ENCODE peak calls at places on chromosomes 1 and 21, in seven cellular contexts. One of them, this sample, is unnamed.

GRCh38 chr1:30776097-30777059 is 18.8 kb upstream of the LAPTM5 start:
- DNase-seq in K562: no peak
- DNase-seq in HepG2: no peak
- DNase-seq in HCT116: no peak
- DNase-seq in SK-N-SH: no peak
- DNase-seq in GM12878: no peak
- DNase-seq in H1: no peak
- DNase-seq in this sample: no peak

GRCh38 chr1:181479137-181479745 is 4.1 kb upstream of the CACNA1E start:
- DNase-seq in K562: peak; percentile 71
- DNase-seq in HepG2: peak; percentile 45
- DNase-seq in HCT116: peak; percentile 59
- DNase-seq in SK-N-SH: peak; percentile 78
- DNase-seq in GM12878: peak; percentile 56
- DNase-seq in H1: no peak
- DNase-seq in this sample: peak; percentile 85

GRCh38 chr1:56019472-56019871 is 559.9 kb downstream of the PLPP3 start:
- DNase-seq in K562: no peak
- DNase-seq in HepG2: no peak
- DNase-seq in HCT116: no peak
- DNase-seq in SK-N-SH: no peak
- DNase-seq in GM12878: no peak
- DNase-seq in H1: no peak
- DNase-seq in this sample: no peak

GRCh38 chr1:50724626-50725286 is 235.3 kb downstream of the FAF1 start:
- DNase-seq in K562: no peak
- DNase-seq in HepG2: no peak
- DNase-seq in HCT116: no peak
- DNase-seq in SK-N-SH: no peak
- DNase-seq in GM12878: peak; percentile 62
- DNase-seq in H1: no peak
- DNase-seq in this sample: no peak

GRCh38 chr1:241647658-241648057 is 4.4 kb upstream of the WDR64 start:
- DNase-seq in K562: no peak
- DNase-seq in HepG2: no peak
- DNase-seq in HCT116: no peak
- DNase-seq in SK-N-SH: no peak
- DNase-seq in GM12878: no peak
- DNase-seq in H1: no peak
- DNase-seq in this sample: no peak

GRCh38 chr1:241822846-241823245 is 25.2 kb upstream of the EXO1 start:
- DNase-seq in K562: no peak
- DNase-seq in HepG2: no peak
- DNase-seq in HCT116: no peak
- DNase-seq in SK-N-SH: no peak
- DNase-seq in GM12878: no peak
- DNase-seq in H1: no peak
- DNase-seq in this sample: no peak

GRCh38 chr1:155960081-155960745 is 18.1 kb downstream of the ARHGEF2 start:
- DNase-seq in K562: no peak
- DNase-seq in HepG2: no peak
- DNase-seq in HCT116: no peak
- DNase-seq in SK-N-SH: no peak
- DNase-seq in GM12878: no peak
- DNase-seq in H1: no peak
- DNase-seq in this sample: no peak

GRCh38 chr1:170927955-170928850 is 7.1 kb upstream of the MROH9 start:
- DNase-seq in K562: no peak
- DNase-seq in HepG2: no peak
- DNase-seq in HCT116: no peak
- DNase-seq in SK-N-SH: no peak
- DNase-seq in GM12878: no peak
- DNase-seq in H1: no peak
- DNase-seq in this sample: peak; percentile 9

GRCh38 chr1:4265836-4266235 is 365.8 kb upstream of the C1orf174 start:
- DNase-seq in K562: no peak
- DNase-seq in HepG2: peak; percentile 94
- DNase-seq in HCT116: no peak
- DNase-seq in SK-N-SH: no peak
- DNase-seq in GM12878: no peak
- DNase-seq in H1: no peak
- DNase-seq in this sample: no peak

GRCh38 chr1:211247921-211248320 is 11.2 kb upstream of the RCOR3 start:
- DNase-seq in K562: no peak
- DNase-seq in HepG2: no peak
- DNase-seq in HCT116: no peak
- DNase-seq in SK-N-SH: peak; percentile 9
- DNase-seq in GM12878: no peak
- DNase-seq in H1: no peak
- DNase-seq in this sample: no peak

GRCh38 chr1:17287377-17287776 is 20.6 kb upstream of the PADI4 start:
- DNase-seq in K562: no peak
- DNase-seq in HepG2: no peak
- DNase-seq in HCT116: no peak
- DNase-seq in SK-N-SH: no peak
- DNase-seq in GM12878: no peak
- DNase-seq in H1: no peak
- DNase-seq in this sample: no peak

GRCh38 chr1:108889706-108890105 is 12.9 kb downstream of the GPSM2 start:
- DNase-seq in K562: no peak
- DNase-seq in HepG2: peak; percentile 43
- DNase-seq in HCT116: no peak
- DNase-seq in SK-N-SH: no peak
- DNase-seq in GM12878: no peak
- DNase-seq in H1: no peak
- DNase-seq in this sample: no peak

GRCh38 chr1:67564193-67564592 is 120.8 kb upstream of the GADD45A start:
- DNase-seq in K562: no peak
- DNase-seq in HepG2: no peak
- DNase-seq in HCT116: no peak
- DNase-seq in SK-N-SH: no peak
- DNase-seq in GM12878: no peak
- DNase-seq in H1: no peak
- DNase-seq in this sample: no peak

GRCh38 chr1:101043776-101044175 is 18.2 kb upstream of the DPH5 start:
- DNase-seq in K562: no peak
- DNase-seq in HepG2: no peak
- DNase-seq in HCT116: no peak
- DNase-seq in SK-N-SH: no peak
- DNase-seq in GM12878: no peak
- DNase-seq in H1: no peak
- DNase-seq in this sample: no peak

GRCh38 chr1:119758584-119758983 is 10.1 kb downstream of the HMGCS2 start:
- DNase-seq in K562: no peak
- DNase-seq in HepG2: no peak
- DNase-seq in HCT116: no peak
- DNase-seq in SK-N-SH: no peak
- DNase-seq in GM12878: no peak
- DNase-seq in H1: no peak
- DNase-seq in this sample: no peak

GRCh38 chr1:37732111-37732780 is 32.7 kb downstream of the EPHA10 start:
- DNase-seq in K562: no peak
- DNase-seq in HepG2: peak; percentile 81
- DNase-seq in HCT116: no peak
- DNase-seq in SK-N-SH: no peak
- DNase-seq in GM12878: no peak
- DNase-seq in H1: no peak
- DNase-seq in this sample: no peak

GRCh38 chr1:53982034-53982761 is 35.8 kb downstream of the LDLRAD1 start:
- DNase-seq in K562: no peak
- DNase-seq in HepG2: peak; percentile 79
- DNase-seq in HCT116: no peak
- DNase-seq in SK-N-SH: peak; percentile 33
- DNase-seq in GM12878: no peak
- DNase-seq in H1: peak; percentile 54
- DNase-seq in this sample: no peak

GRCh38 chr1:214422137-214422671 is 129.2 kb downstream of the PTPN14 start:
- DNase-seq in K562: no peak
- DNase-seq in HepG2: no peak
- DNase-seq in HCT116: no peak
- DNase-seq in SK-N-SH: no peak
- DNase-seq in GM12878: no peak
- DNase-seq in H1: no peak
- DNase-seq in this sample: no peak

GRCh38 chr1:214380986-214381695 is 100.2 kb downstream of the SMYD2 start:
- DNase-seq in K562: no peak
- DNase-seq in HepG2: no peak
- DNase-seq in HCT116: no peak
- DNase-seq in SK-N-SH: no peak
- DNase-seq in GM12878: no peak
- DNase-seq in H1: no peak
- DNase-seq in this sample: no peak

GRCh38 chr21:41903559-41904351 is 24.6 kb upstream of the PRDM15 start:
- DNase-seq in K562: no peak
- DNase-seq in HepG2: no peak
- DNase-seq in HCT116: no peak
- DNase-seq in SK-N-SH: no peak
- DNase-seq in GM12878: no peak
- DNase-seq in H1: no peak
- DNase-seq in this sample: no peak

GRCh38 chr1:155200920-155201319 is 6.8 kb downstream of the THBS3 start:
- DNase-seq in K562: no peak
- DNase-seq in HepG2: no peak
- DNase-seq in HCT116: no peak
- DNase-seq in SK-N-SH: no peak
- DNase-seq in GM12878: no peak
- DNase-seq in H1: no peak
- DNase-seq in this sample: no peak

GRCh38 chr21:42845296-42845965 is 33.9 kb downstream of the WDR4 start:
- DNase-seq in K562: no peak
- DNase-seq in HepG2: no peak
- DNase-seq in HCT116: no peak
- DNase-seq in SK-N-SH: peak; percentile 5
- DNase-seq in GM12878: no peak
- DNase-seq in H1: no peak
- DNase-seq in this sample: no peak

GRCh38 chr1:115764541-115764940 is 4.0 kb downstream of the CASQ2 start:
- DNase-seq in K562: peak; percentile 29
- DNase-seq in HepG2: peak; percentile 57
- DNase-seq in HCT116: peak; percentile 34
- DNase-seq in SK-N-SH: peak; percentile 45
- DNase-seq in GM12878: no peak
- DNase-seq in H1: no peak
- DNase-seq in this sample: peak; percentile 64

GRCh38 chr1:230986976-230987375 is 8.1 kb downstream of the ARV1 start:
- DNase-seq in K562: no peak
- DNase-seq in HepG2: no peak
- DNase-seq in HCT116: no peak
- DNase-seq in SK-N-SH: no peak
- DNase-seq in GM12878: no peak
- DNase-seq in H1: no peak
- DNase-seq in this sample: no peak

GRCh38 chr1:93531193-93531592 is 83.3 kb downstream of the FNBP1L start:
- DNase-seq in K562: no peak
- DNase-seq in HepG2: no peak
- DNase-seq in HCT116: no peak
- DNase-seq in SK-N-SH: peak; percentile 33
- DNase-seq in GM12878: no peak
- DNase-seq in H1: no peak
- DNase-seq in this sample: no peak

GRCh38 chr1:115306146-115306545 is 31.9 kb downstream of the NGF start:
- DNase-seq in K562: no peak
- DNase-seq in HepG2: no peak
- DNase-seq in HCT116: no peak
- DNase-seq in SK-N-SH: no peak
- DNase-seq in GM12878: no peak
- DNase-seq in H1: no peak
- DNase-seq in this sample: no peak

GRCh38 chr1:15493869-15494390 is 18.0 kb downstream of the CELA2B start:
- DNase-seq in K562: no peak
- DNase-seq in HepG2: no peak
- DNase-seq in HCT116: no peak
- DNase-seq in SK-N-SH: no peak
- DNase-seq in GM12878: no peak
- DNase-seq in H1: no peak
- DNase-seq in this sample: no peak

GRCh38 chr1:16076871-16077250 is 3.4 kb upstream of the FAM131C start:
- DNase-seq in K562: no peak
- DNase-seq in HepG2: no peak
- DNase-seq in HCT116: peak; percentile 59
- DNase-seq in SK-N-SH: peak; percentile 82
- DNase-seq in GM12878: no peak
- DNase-seq in H1: no peak
- DNase-seq in this sample: no peak

GRCh38 chr1:36650200-36651065 is 167.7 kb upstream of the CSF3R start:
- DNase-seq in K562: peak; percentile 85
- DNase-seq in HepG2: peak; percentile 51
- DNase-seq in HCT116: peak; percentile 60
- DNase-seq in SK-N-SH: peak; percentile 73
- DNase-seq in GM12878: no peak
- DNase-seq in H1: peak; percentile 29
- DNase-seq in this sample: peak; percentile 69
- TF ChIP-seq JUND in K562: no peak
- TF ChIP-seq JUND in HepG2: no peak
- TF ChIP-seq JUND in HCT116: no peak
- TF ChIP-seq JUND in SK-N-SH: no peak
- TF ChIP-seq JUND in GM12878: no peak
- TF ChIP-seq JUND in H1: no peak
- TF ChIP-seq JUND in this sample: no peak

GRCh38 chr21:25960423-25960822 is 210.1 kb downstream of the APP start:
- DNase-seq in K562: no peak
- DNase-seq in HepG2: no peak
- DNase-seq in HCT116: no peak
- DNase-seq in SK-N-SH: peak; percentile 20
- DNase-seq in GM12878: no peak
- DNase-seq in H1: peak; percentile 19
- DNase-seq in this sample: no peak
- TF ChIP-seq JUND in K562: no peak
- TF ChIP-seq JUND in HepG2: no peak
- TF ChIP-seq JUND in HCT116: no peak
- TF ChIP-seq JUND in SK-N-SH: no peak
- TF ChIP-seq JUND in GM12878: no peak
- TF ChIP-seq JUND in H1: no peak
- TF ChIP-seq JUND in this sample: no peak

GRCh38 chr21:34061983-34062382 is 11.4 kb upstream of the MRPS6 start:
- DNase-seq in K562: peak; percentile 76
- DNase-seq in HepG2: no peak
- DNase-seq in HCT116: peak; percentile 54
- DNase-seq in SK-N-SH: peak; percentile 23
- DNase-seq in GM12878: no peak
- DNase-seq in H1: no peak
- DNase-seq in this sample: peak; percentile 16

DNA sequence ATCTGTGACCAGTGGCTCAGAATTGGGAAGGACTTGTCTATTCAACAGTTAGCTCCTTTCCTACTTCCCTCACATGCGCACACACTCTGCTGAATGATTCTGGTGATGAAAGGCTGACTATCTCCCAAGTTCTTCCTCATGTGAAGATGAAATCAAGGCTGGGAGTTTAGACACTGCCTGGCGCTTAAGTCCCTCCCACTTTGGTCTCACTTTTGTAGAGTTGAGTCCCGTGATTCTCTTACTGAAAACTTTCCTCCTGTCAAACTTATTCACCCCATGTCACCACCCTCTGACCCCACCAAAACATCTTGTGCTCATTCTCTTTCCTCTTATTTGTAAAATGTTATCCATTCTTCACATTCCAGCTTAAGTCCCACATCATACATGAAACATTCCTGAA is 8.4 kb upstream of the MRPS6 start:
- DNase-seq in K562: no peak
- DNase-seq in HepG2: no peak
- DNase-seq in HCT116: no peak
- DNase-seq in SK-N-SH: no peak
- DNase-seq in GM12878: no peak
- DNase-seq in H1: no peak
- DNase-seq in this sample: no peak
- TF ChIP-seq JUND in K562: no peak
- TF ChIP-seq JUND in HepG2: no peak
- TF ChIP-seq JUND in HCT116: no peak
- TF ChIP-seq JUND in SK-N-SH: no peak
- TF ChIP-seq JUND in GM12878: no peak
- TF ChIP-seq JUND in H1: no peak
- TF ChIP-seq JUND in this sample: no peak

GRCh38 chr21:46195595-46196195 is 11.4 kb upstream of the SPATC1L start:
- DNase-seq in K562: no peak
- DNase-seq in HepG2: no peak
- DNase-seq in HCT116: no peak
- DNase-seq in SK-N-SH: peak; percentile 28
- DNase-seq in GM12878: no peak
- DNase-seq in H1: no peak
- DNase-seq in this sample: no peak
- TF ChIP-seq JUND in K562: no peak
- TF ChIP-seq JUND in HepG2: no peak
- TF ChIP-seq JUND in HCT116: no peak
- TF ChIP-seq JUND in SK-N-SH: no peak
- TF ChIP-seq JUND in GM12878: no peak
- TF ChIP-seq JUND in H1: no peak
- TF ChIP-seq JUND in this sample: no peak